ENCODE peak calls at places on chromosomes 5 and 9, in ten cellular contexts. M, R, G, U, Z, T, H, C, Q and V are unnamed samples.

GRCh38 chr5:56097055-56097454 is 102.3 kb upstream of the IL6ST start:
- DNase-seq in M (no peak), R (no peak), G (no peak), U (no peak), Z (no peak), T (no peak), H (no peak), C (no peak), Q (no peak), V (no peak)

GRCh38 chr5:73218552-73219171 is 45.7 kb downstream of the TMEM174 start:
- DNase-seq in M (peak; percentile 44), R (peak; percentile 70), G (peak; percentile 23), U (no peak), Z (peak; percentile 57), T (no peak), H (no peak), C (no peak), Q (peak; percentile 57), V (no peak)

GRCh38 chr9:89515416-89515815 is 17.5 kb upstream of the SEMA4D start:
- DNase-seq in M (no peak), R (no peak), G (no peak), U (peak; percentile 34), Z (no peak), T (no peak), H (no peak), C (no peak), Q (no peak), V (no peak)

GRCh38 chr5:174247239-174247638 is 201.7 kb downstream of the NSG2 start:
- DNase-seq in M (no peak), R (no peak), G (no peak), U (no peak), Z (no peak), T (no peak), H (no peak), C (no peak), Q (no peak), V (no peak)

GRCh38 chr5:136332213-136332612 is 33.1 kb downstream of the TRPC7 start:
- DNase-seq in M (no peak), R (no peak), G (no peak), U (no peak), Z (no peak), T (no peak), H (no peak), C (no peak), Q (no peak), V (no peak)

GRCh38 chr5:76542887-76543690 is 80.1 kb downstream of the F2RL2 start:
- DNase-seq in M (no peak), R (no peak), G (no peak), U (peak; percentile 87), Z (peak; percentile 29), T (peak; percentile 23), H (peak; percentile 85), C (no peak), Q (no peak), V (peak; percentile 61)

GRCh38 chr9:126327750-126328120 is 1.1 kb downstream of the MVB12B start:
- DNase-seq in M (no peak), R (no peak), G (no peak), U (no peak), Z (peak; percentile 29), T (no peak), H (no peak), C (no peak), Q (no peak), V (no peak)

GRCh38 chr9:115057559-115057958 is 60.4 kb downstream of the TNC start:
- DNase-seq in M (no peak), R (peak; percentile 85), G (no peak), U (no peak), Z (peak; percentile 28), T (no peak), H (no peak), C (no peak), Q (no peak), V (no peak)

GRCh38 chr5:100188778-100189177 is 346.4 kb upstream of the FAM174A start:
- DNase-seq in M (no peak), R (no peak), G (no peak), U (no peak), Z (no peak), T (no peak), H (no peak), C (no peak), Q (no peak), V (no peak)

GRCh38 chr5:174532453-174533126 is 191.8 kb upstream of the MSX2 start:
- DNase-seq in M (peak; percentile 97), R (peak; percentile 95), G (peak; percentile 95), U (no peak), Z (peak; percentile 99), T (no peak), H (no peak), C (no peak), Q (peak; percentile 90), V (peak; percentile 86)

GRCh38 chr5:82734291-82734690 is 342.9 kb downstream of the TMEM167A start:
- DNase-seq in M (no peak), R (peak; percentile 25), G (no peak), U (no peak), Z (no peak), T (no peak), H (no peak), C (no peak), Q (peak; percentile 16), V (no peak)

GRCh38 chr5:61784337-61784736 is 452.3 kb downstream of the ZSWIM6 start:
- DNase-seq in M (no peak), R (no peak), G (no peak), U (no peak), Z (no peak), T (no peak), H (no peak), C (no peak), Q (peak; percentile 6), V (no peak)

GRCh38 chr5:74865799-74866652 is at the start of gene FAM169A:
- DNase-seq in M (peak; percentile 83), R (peak; percentile 4), G (no peak), U (peak; percentile 80), Z (peak; percentile 74), T (peak; percentile 35), H (peak; percentile 76), C (peak; percentile 48), Q (peak; percentile 11), V (peak; percentile 47)

GRCh38 chr5:95786821-95787408 is 35.6 kb downstream of the GLRX start:
- DNase-seq in M (no peak), R (peak; percentile 77), G (no peak), U (no peak), Z (peak; percentile 60), T (no peak), H (no peak), C (no peak), Q (peak; percentile 38), V (no peak)

GRCh38 chr5:1479581-1480188 is 34.4 kb upstream of the SLC6A3 start:
- DNase-seq in M (peak; percentile 80), R (peak; percentile 66), G (peak; percentile 54), U (peak; percentile 77), Z (peak; percentile 33), T (peak; percentile 15), H (peak; percentile 51), C (peak; percentile 68), Q (peak; percentile 77), V (peak; percentile 49)

GRCh38 chr9:18238254-18238653 is 235.7 kb upstream of the ADAMTSL1 start:
- DNase-seq in M (no peak), R (peak; percentile 79), G (no peak), U (no peak), Z (peak; percentile 37), T (no peak), H (no peak), C (no peak), Q (peak; percentile 80), V (no peak)

GRCh38 chr9:38026021-38026809 is 42.8 kb downstream of the SHB start:
- DNase-seq in M (peak; percentile 83), R (peak; percentile 96), G (peak; percentile 51), U (no peak), Z (peak; percentile 76), T (no peak), H (no peak), C (no peak), Q (peak; percentile 92), V (no peak)

GRCh38 chr5:56625577-56625976 is 189.8 kb upstream of the MAP3K1 start:
- DNase-seq in M (no peak), R (peak; percentile 77), G (no peak), U (no peak), Z (no peak), T (no peak), H (no peak), C (no peak), Q (peak; percentile 79), V (no peak)

GRCh38 chr9:78215706-78216105 is 20.2 kb upstream of the CEP78 start:
- DNase-seq in M (no peak), R (peak; percentile 15), G (no peak), U (no peak), Z (peak; percentile 53), T (no peak), H (no peak), C (no peak), Q (no peak), V (no peak)

GRCh38 chr5:140130949-140131733 is 5.4 kb downstream of the IGIP start:
- DNase-seq in M (no peak), R (no peak), G (no peak), U (no peak), Z (no peak), T (no peak), H (no peak), C (no peak), Q (no peak), V (no peak)

GRCh38 chr5:128121679-128122078 is 38.1 kb downstream of the SLC12A2 start:
- DNase-seq in M (no peak), R (no peak), G (no peak), U (no peak), Z (no peak), T (no peak), H (no peak), C (no peak), Q (peak; percentile 18), V (no peak)

GRCh38 chr5:10999714-11000113 is 238.7 kb upstream of the DAP start:
- DNase-seq in M (no peak), R (no peak), G (no peak), U (no peak), Z (no peak), T (no peak), H (no peak), C (no peak), Q (no peak), V (no peak)